ENCODE peak calls at places on chromosome 19, in ten cellular contexts. One of them, this sample, is unnamed.

GRCh38 chr19:49677901-49678674 is 1.0 kb downstream of the PRMT1 start:
- DNase-seq in left ventricle myocardium inferior: peak; percentile 69
- DNase-seq in A549: peak; percentile 91
- DNase-seq in tibial nerve: peak; percentile 83
- DNase-seq in heart right ventricle: peak; percentile 72
- DNase-seq in cardiac muscle cell: peak; percentile 92
- DNase-seq in adrenal gland: peak; percentile 64
- DNase-seq in uterus: peak; percentile 76
- DNase-seq in GM23338: peak; percentile 97
- DNase-seq in tibial artery: peak; percentile 85
- DNase-seq in this sample: peak; percentile 79

GRCh38 chr19:787551-787950 is 9.7 kb upstream of the PTBP1 start:
- DNase-seq in cardiac muscle cell: no peak
- DNase-seq in tibial artery: no peak
- DNase-seq in heart right ventricle: no peak
- DNase-seq in left ventricle myocardium inferior: no peak
- DNase-seq in uterus: no peak
- DNase-seq in adrenal gland: no peak
- DNase-seq in tibial nerve: no peak
- DNase-seq in A549: no peak
- DNase-seq in GM23338: no peak
- DNase-seq in this sample: no peak

GRCh38 chr19:12077375-12077774 is 12.8 kb downstream of the ZNF844 start:
- DNase-seq in A549: no peak
- DNase-seq in uterus: no peak
- DNase-seq in tibial nerve: no peak
- DNase-seq in cardiac muscle cell: no peak
- DNase-seq in adrenal gland: no peak
- DNase-seq in GM23338: no peak
- DNase-seq in left ventricle myocardium inferior: no peak
- DNase-seq in heart right ventricle: no peak
- DNase-seq in tibial artery: no peak
- DNase-seq in this sample: no peak

GRCh38 chr19:32041681-32042292 is 303.6 kb upstream of the ZNF507 start:
- DNase-seq in cardiac muscle cell: peak; percentile 69
- DNase-seq in adrenal gland: peak; percentile 54
- DNase-seq in A549: peak; percentile 29
- DNase-seq in uterus: peak; percentile 46
- DNase-seq in tibial artery: no peak
- DNase-seq in left ventricle myocardium inferior: peak; percentile 27
- DNase-seq in tibial nerve: no peak
- DNase-seq in GM23338: peak; percentile 74
- DNase-seq in heart right ventricle: peak; percentile 57
- DNase-seq in this sample: no peak

GRCh38 chr19:14603990-14604387 is 21.1 kb downstream of the CLEC17A start:
- DNase-seq in heart right ventricle: no peak
- DNase-seq in uterus: no peak
- DNase-seq in tibial artery: no peak
- DNase-seq in tibial nerve: no peak
- DNase-seq in cardiac muscle cell: no peak
- DNase-seq in left ventricle myocardium inferior: no peak
- DNase-seq in A549: no peak
- DNase-seq in adrenal gland: no peak
- DNase-seq in GM23338: no peak
- DNase-seq in this sample: no peak

GRCh38 chr19:43781630-43782310 is 997 bp upstream of the KCNN4 start:
- DNase-seq in heart right ventricle: no peak
- DNase-seq in tibial nerve: no peak
- DNase-seq in left ventricle myocardium inferior: no peak
- DNase-seq in cardiac muscle cell: no peak
- DNase-seq in tibial artery: no peak
- DNase-seq in A549: no peak
- DNase-seq in uterus: no peak
- DNase-seq in adrenal gland: no peak
- DNase-seq in GM23338: no peak
- DNase-seq in this sample: no peak

GRCh38 chr19:35166100-35167063 is 11.8 kb downstream of the FXYD5 start:
- DNase-seq in tibial artery: no peak
- DNase-seq in left ventricle myocardium inferior: no peak
- DNase-seq in uterus: no peak
- DNase-seq in heart right ventricle: no peak
- DNase-seq in tibial nerve: no peak
- DNase-seq in cardiac muscle cell: no peak
- DNase-seq in A549: no peak
- DNase-seq in GM23338: no peak
- DNase-seq in adrenal gland: no peak
- DNase-seq in this sample: no peak

GRCh38 chr19:12825259-12826131 is 8.9 kb downstream of the RTBDN start:
- DNase-seq in adrenal gland: no peak
- DNase-seq in heart right ventricle: no peak
- DNase-seq in uterus: no peak
- DNase-seq in left ventricle myocardium inferior: no peak
- DNase-seq in tibial nerve: no peak
- DNase-seq in tibial artery: no peak
- DNase-seq in GM23338: peak; percentile 96
- DNase-seq in cardiac muscle cell: peak; percentile 76
- DNase-seq in A549: no peak
- DNase-seq in this sample: no peak

GRCh38 chr19:48346161-48346560 is 17.6 kb downstream of the TMEM143 start:
- DNase-seq in adrenal gland: no peak
- DNase-seq in heart right ventricle: no peak
- DNase-seq in tibial artery: no peak
- DNase-seq in GM23338: no peak
- DNase-seq in A549: no peak
- DNase-seq in left ventricle myocardium inferior: no peak
- DNase-seq in cardiac muscle cell: no peak
- DNase-seq in uterus: no peak
- DNase-seq in tibial nerve: no peak
- DNase-seq in this sample: no peak

GRCh38 chr19:50313812-50314536 is 15.2 kb downstream of the KCNC3 start:
- DNase-seq in A549: no peak
- DNase-seq in tibial nerve: no peak
- DNase-seq in tibial artery: no peak
- DNase-seq in left ventricle myocardium inferior: no peak
- DNase-seq in uterus: no peak
- DNase-seq in heart right ventricle: no peak
- DNase-seq in adrenal gland: no peak
- DNase-seq in cardiac muscle cell: peak; percentile 25
- DNase-seq in GM23338: peak; percentile 93
- DNase-seq in this sample: no peak

GRCh38 chr19:15114153-15114540 is 6.9 kb downstream of the SYDE1 start:
- DNase-seq in A549: no peak
- DNase-seq in cardiac muscle cell: no peak
- DNase-seq in tibial artery: peak; percentile 77
- DNase-seq in adrenal gland: peak; percentile 53
- DNase-seq in GM23338: no peak
- DNase-seq in tibial nerve: no peak
- DNase-seq in heart right ventricle: no peak
- DNase-seq in left ventricle myocardium inferior: no peak
- DNase-seq in uterus: no peak
- DNase-seq in this sample: no peak

GRCh38 chr19:40962460-40962961 is 28.6 kb upstream of the CYP2B6 start:
- DNase-seq in uterus: no peak
- DNase-seq in heart right ventricle: no peak
- DNase-seq in tibial artery: no peak
- DNase-seq in A549: no peak
- DNase-seq in left ventricle myocardium inferior: no peak
- DNase-seq in tibial nerve: no peak
- DNase-seq in adrenal gland: peak; percentile 18
- DNase-seq in GM23338: no peak
- DNase-seq in cardiac muscle cell: no peak
- DNase-seq in this sample: no peak

GRCh38 chr19:43674630-43674982 is 4.6 kb upstream of the PLAUR start:
- DNase-seq in left ventricle myocardium inferior: no peak
- DNase-seq in uterus: no peak
- DNase-seq in cardiac muscle cell: no peak
- DNase-seq in tibial artery: no peak
- DNase-seq in tibial nerve: no peak
- DNase-seq in adrenal gland: no peak
- DNase-seq in heart right ventricle: no peak
- DNase-seq in GM23338: no peak
- DNase-seq in A549: no peak
- DNase-seq in this sample: no peak

GRCh38 chr19:30695171-30695875 is 323.1 kb downstream of the ZNF536 start:
- DNase-seq in tibial nerve: no peak
- DNase-seq in left ventricle myocardium inferior: no peak
- DNase-seq in uterus: no peak
- DNase-seq in heart right ventricle: no peak
- DNase-seq in A549: no peak
- DNase-seq in GM23338: peak; percentile 78
- DNase-seq in cardiac muscle cell: peak; percentile 48
- DNase-seq in adrenal gland: no peak
- DNase-seq in tibial artery: no peak
- DNase-seq in this sample: no peak
- TF ChIP-seq CTCF in tibial nerve: no peak
- TF ChIP-seq CTCF in left ventricle myocardium inferior: peak; percentile 46
- TF ChIP-seq CTCF in uterus: no peak
- TF ChIP-seq CTCF in heart right ventricle: no peak
- TF ChIP-seq CTCF in A549: peak; percentile 18
- TF ChIP-seq CTCF in GM23338: peak; percentile 74
- TF ChIP-seq CTCF in cardiac muscle cell: no peak
- TF ChIP-seq CTCF in adrenal gland: no peak
- TF ChIP-seq CTCF in tibial artery: no peak
- TF ChIP-seq CTCF in this sample: no peak

DNA sequence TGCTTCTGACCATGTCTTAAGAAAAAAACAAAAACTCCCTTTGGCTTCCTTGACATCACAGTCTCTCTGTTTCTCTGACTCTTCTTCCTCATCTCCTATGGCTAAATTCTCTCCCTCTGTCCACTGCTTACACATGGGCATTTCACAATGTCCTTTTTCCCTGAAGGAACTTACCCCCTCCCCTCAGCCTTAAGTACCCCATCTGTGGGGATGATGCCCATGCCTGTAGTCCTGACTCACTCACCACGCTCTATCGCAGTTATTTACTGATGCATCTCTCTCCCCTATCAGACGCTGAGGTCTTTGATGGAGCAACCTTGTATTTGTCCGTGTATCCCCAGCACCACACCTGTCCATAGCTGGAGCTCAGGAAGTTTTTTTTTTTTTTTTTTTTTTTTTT is 32.4 kb downstream of the ACTN4 start:
- DNase-seq in tibial nerve: no peak
- DNase-seq in heart right ventricle: no peak
- DNase-seq in left ventricle myocardium inferior: no peak
- DNase-seq in uterus: no peak
- DNase-seq in A549: no peak
- DNase-seq in cardiac muscle cell: no peak
- DNase-seq in adrenal gland: no peak
- DNase-seq in GM23338: no peak
- DNase-seq in tibial artery: no peak
- DNase-seq in this sample: no peak
- H3K27ac ChIP-seq in tibial nerve: peak overlapping the region; percentile 58
- H3K27ac ChIP-seq in heart right ventricle: peak overlapping the region; percentile 87
- H3K27ac ChIP-seq in left ventricle myocardium inferior: peak overlapping the region; percentile 91
- H3K27ac ChIP-seq in uterus: peak overlapping the region; percentile 95
- H3K27ac ChIP-seq in A549: peak overlapping the region; percentile 94
- H3K27ac ChIP-seq in cardiac muscle cell: peak overlapping the region; percentile 25
- H3K27ac ChIP-seq in adrenal gland: peak overlapping the region; percentile 91
- H3K27ac ChIP-seq in GM23338: peak overlapping the region; percentile 43
- H3K27ac ChIP-seq in tibial artery: peak overlapping the region; percentile 90
- H3K27ac ChIP-seq in this sample: no peak overlapping the region

GRCh38 chr19:46240693-46241092 is 11.2 kb downstream of the IGFL1 start:
- DNase-seq in left ventricle myocardium inferior: no peak
- DNase-seq in A549: no peak
- DNase-seq in tibial artery: no peak
- DNase-seq in cardiac muscle cell: no peak
- DNase-seq in adrenal gland: no peak
- DNase-seq in tibial nerve: no peak
- DNase-seq in uterus: no peak
- DNase-seq in heart right ventricle: no peak
- DNase-seq in GM23338: no peak
- DNase-seq in this sample: no peak

GRCh38 chr19:46239193-46239767 is 9.7 kb downstream of the IGFL1 start:
- DNase-seq in left ventricle myocardium inferior: no peak
- DNase-seq in tibial nerve: no peak
- DNase-seq in heart right ventricle: no peak
- DNase-seq in tibial artery: no peak
- DNase-seq in GM23338: no peak
- DNase-seq in cardiac muscle cell: peak; percentile 53
- DNase-seq in A549: no peak
- DNase-seq in adrenal gland: no peak
- DNase-seq in uterus: no peak
- DNase-seq in this sample: no peak

GRCh38 chr19:46241676-46242075 is 12.1 kb downstream of the IGFL1 start:
- DNase-seq in A549: no peak
- DNase-seq in tibial nerve: no peak
- DNase-seq in uterus: no peak
- DNase-seq in tibial artery: no peak
- DNase-seq in adrenal gland: no peak
- DNase-seq in heart right ventricle: no peak
- DNase-seq in GM23338: no peak
- DNase-seq in left ventricle myocardium inferior: no peak
- DNase-seq in cardiac muscle cell: no peak
- DNase-seq in this sample: no peak
- H3K4me1 ChIP-seq in A549: no peaks in the 10 kb centered on the region
- H3K4me1 ChIP-seq in tibial nerve: no peaks in the 10 kb centered on the region
- H3K4me1 ChIP-seq in uterus: no peaks in the 10 kb centered on the region
- H3K4me1 ChIP-seq in tibial artery: no peaks in the 10 kb centered on the region
- H3K4me1 ChIP-seq in adrenal gland: no peaks in the 10 kb centered on the region
- H3K4me1 ChIP-seq in heart right ventricle: no peaks in the 10 kb centered on the region
- H3K4me1 ChIP-seq in GM23338: no peaks in the 10 kb centered on the region
- H3K4me1 ChIP-seq in left ventricle myocardium inferior: no peaks in the 10 kb centered on the region
- H3K4me1 ChIP-seq in cardiac muscle cell: peaks cover 8% of the 10 kb centered on the region
- H3K4me1 ChIP-seq in this sample: no peaks in the 10 kb centered on the region

GRCh38 chr19:1859319-1859718 is 4.1 kb downstream of the KLF16 start:
- DNase-seq in A549: no peak
- DNase-seq in heart right ventricle: no peak
- DNase-seq in adrenal gland: no peak
- DNase-seq in tibial artery: no peak
- DNase-seq in GM23338: no peak
- DNase-seq in tibial nerve: no peak
- DNase-seq in cardiac muscle cell: no peak
- DNase-seq in left ventricle myocardium inferior: no peak
- DNase-seq in uterus: no peak
- DNase-seq in this sample: no peak
- TF ChIP-seq CTCF in A549: no peak
- TF ChIP-seq CTCF in heart right ventricle: no peak
- TF ChIP-seq CTCF in adrenal gland: no peak
- TF ChIP-seq CTCF in tibial artery: no peak
- TF ChIP-seq CTCF in GM23338: no peak
- TF ChIP-seq CTCF in tibial nerve: no peak
- TF ChIP-seq CTCF in cardiac muscle cell: no peak
- TF ChIP-seq CTCF in left ventricle myocardium inferior: no peak
- TF ChIP-seq CTCF in uterus: no peak
- TF ChIP-seq CTCF in this sample: no peak

This sample was measured in lower lobe of right lung.